ENCODE peak calls at places on chromosomes 11 and 22, in four cellular contexts. R is HCT116, A is H1, J is HepG2. O is an unnamed sample.

GRCh38 chr11:6480299-6480914 is 724 bp downstream of the ARFIP2 start:
- DNase-seq in R (no peak), A (no peak), J (no peak), O (no peak)

GRCh38 chr11:27217948-27218410 is 145.0 kb downstream of the CCDC34 start:
- DNase-seq in R (no peak), A (peak; percentile 14), J (no peak), O (no peak)

GRCh38 chr11:62880803-62881578 is at the start of gene SLC3A2:
- DNase-seq in R (peak; percentile 68), A (peak; percentile 88), J (peak; percentile 74), O (peak; percentile 71)

GRCh38 chr11:121754603-121755002 is 301.8 kb upstream of the SORL1-AS1 start:
- DNase-seq in R (no peak), A (no peak), J (no peak), O (no peak)

GRCh38 chr11:79159657-79160450 is 281.0 kb downstream of the TENM4 start:
- DNase-seq in R (no peak), A (no peak), J (no peak), O (no peak)

GRCh38 chr22:50485221-50486131 is 1.2 kb upstream of the MIOX start:
- DNase-seq in R (no peak), A (no peak), J (peak; percentile 35), O (no peak)

GRCh38 chr11:46564459-46564858 is 29.4 kb downstream of the AMBRA1 start:
- DNase-seq in R (no peak), A (no peak), J (no peak), O (no peak)

GRCh38 chr11:69642549-69642912 is 1.6 kb downstream of the CCND1 start:
- DNase-seq in R (no peak), A (no peak), J (no peak), O (no peak)

GRCh38 chr11:125376117-125376516 is 119.9 kb downstream of the FEZ1 start:
- DNase-seq in R (no peak), A (no peak), J (no peak), O (no peak)

GRCh38 chr22:50218996-50219727 is 18.4 kb downstream of the SELENOO start:
- DNase-seq in R (peak; percentile 18), A (peak; percentile 76), J (peak; percentile 32), O (no peak)

GRCh38 chr22:46010951-46011626 is 34.1 kb upstream of the WNT7B start:
- DNase-seq in R (no peak), A (no peak), J (peak; percentile 74), O (no peak)

GRCh38 chr11:94794287-94795168 is 26.4 kb downstream of the AMOTL1 start:
- DNase-seq in R (peak; percentile 82), A (no peak), J (no peak), O (no peak)

GRCh38 chr11:121933294-121933693 is 182.7 kb downstream of the BLID start:
- DNase-seq in R (no peak), A (no peak), J (no peak), O (no peak)

GRCh38 chr11:17601206-17602075 is 54.4 kb downstream of the OTOG start:
- DNase-seq in R (no peak), A (no peak), J (no peak), O (no peak)

GRCh38 chr11:39432929-39433328 is 2026.5 kb downstream of the LRRC4C start:
- DNase-seq in R (no peak), A (no peak), J (no peak), O (no peak)

GRCh38 chr11:119567667-119568582 is 145.0 kb upstream of the THY1 start:
- DNase-seq in R (no peak), A (no peak), J (no peak), O (no peak)

GRCh38 chr22:23389271-23390071 is 190.6 kb downstream of the IGLL1 start:
- DNase-seq in R (no peak), A (peak; percentile 47), J (peak; percentile 16), O (peak; percentile 20)

GRCh38 chr22:48098936-48099245 is 1336.4 kb downstream of the TBC1D22A start:
- DNase-seq in R (no peak), A (no peak), J (no peak), O (no peak)

GRCh38 chr11:95372097-95372656 is 141.2 kb upstream of the SESN3 start:
- DNase-seq in R (no peak), A (no peak), J (no peak), O (no peak)

GRCh38 chr11:111585371-111585770 is 16.9 kb upstream of the SIK2 start:
- DNase-seq in R (no peak), A (no peak), J (no peak), O (no peak)

GRCh38 chr11:125532668-125533067 is 36.6 kb upstream of the FEZ1 start:
- DNase-seq in R (no peak), A (no peak), J (no peak), O (no peak)

GRCh38 chr22:42947211-42947990 is 67.5 kb downstream of the PACSIN2 start:
- DNase-seq in R (peak; percentile 73), A (no peak), J (peak; percentile 87), O (no peak)

GRCh38 chr11:95330332-95330731 is 99.3 kb upstream of the SESN3 start:
- DNase-seq in R (no peak), A (no peak), J (no peak), O (no peak)

DNA sequence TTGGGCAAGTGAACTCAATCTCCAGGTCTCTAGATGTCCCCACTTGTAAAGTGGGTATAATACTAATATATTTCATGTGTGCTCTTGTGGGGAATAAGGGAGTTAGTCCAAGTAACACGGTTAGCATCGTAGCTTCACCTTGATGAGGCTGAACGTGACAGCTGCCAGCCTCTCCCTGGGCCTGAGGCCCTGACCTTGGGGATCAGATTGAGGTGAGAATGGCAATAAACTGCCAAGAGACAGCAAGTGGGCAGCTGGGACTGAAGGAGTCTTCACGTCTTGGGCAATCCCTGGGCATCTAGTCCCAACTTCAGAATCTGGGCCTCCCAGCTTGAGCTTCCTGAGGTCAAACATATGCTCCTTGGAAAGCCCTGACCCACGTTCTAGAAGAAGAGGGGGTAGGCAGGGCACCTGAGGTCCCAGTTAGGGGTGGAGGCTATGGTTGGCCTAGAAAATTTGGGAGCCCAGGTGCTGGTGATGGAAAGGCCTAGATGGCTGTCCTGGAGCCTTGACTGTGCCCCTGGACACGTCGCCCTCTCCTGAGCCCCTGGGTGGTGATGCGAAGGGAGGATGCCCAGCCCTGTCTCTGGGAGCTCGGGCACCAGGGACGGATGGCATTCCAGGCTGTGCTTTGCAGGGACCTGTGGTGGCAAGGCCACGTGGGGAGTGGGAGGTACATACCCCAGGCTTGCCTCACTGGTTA is 23.4 kb downstream of the ADAMTS15 start:
- DNase-seq in R (no peak), A (no peak), J (no peak), O (no peak)
- TF ChIP-seq ZNF274 in R (no peak), A (no peak), J (no peak), O (no peak)

DNA sequence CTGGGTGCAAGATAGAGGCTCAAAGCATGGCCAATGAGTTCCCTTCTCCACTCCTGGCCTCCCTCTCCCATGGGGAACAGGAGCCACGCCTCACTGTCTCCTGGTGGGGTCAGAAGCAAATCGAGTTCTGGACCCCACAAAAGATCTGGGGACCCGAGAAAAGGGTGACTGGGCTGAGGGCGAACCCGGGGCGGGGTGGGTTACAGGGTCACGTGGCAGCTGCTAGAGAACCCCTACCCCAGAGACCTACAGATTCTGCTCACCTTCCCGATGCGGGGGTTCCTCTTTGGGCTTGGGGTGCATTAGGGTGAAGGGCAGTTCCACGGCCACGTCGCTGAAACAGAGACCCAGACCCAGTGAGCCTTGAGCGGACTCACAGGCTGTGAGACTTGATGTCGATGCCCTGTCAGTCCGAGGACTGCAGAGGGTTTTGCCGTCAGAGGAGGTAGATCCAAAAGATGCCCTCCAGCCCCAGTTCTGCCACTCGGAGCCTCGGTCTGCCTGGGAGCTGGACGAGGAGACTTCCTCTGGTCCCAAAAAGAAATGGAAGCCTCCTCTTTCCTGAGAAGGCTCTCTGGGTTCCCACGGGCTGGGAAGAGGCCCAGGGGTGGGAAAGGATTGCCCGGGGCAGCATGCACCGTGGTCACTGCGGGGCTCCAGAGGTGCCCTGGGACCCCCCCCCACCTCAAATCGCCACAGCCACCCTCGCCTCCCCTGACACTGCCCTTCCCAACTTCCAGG is 28.2 kb downstream of the TPBGL start:
- DNase-seq in R (no peak), A (no peak), J (no peak), O (no peak)
- H3K36me3 ChIP-seq in R (peaks cover 2% of the 10 kb centered on the region), A (no peaks in the 10 kb centered on the region), J (peaks cover 24% of the 10 kb centered on the region), O (peaks cover 80% of the 10 kb centered on the region)

GRCh38 chr11:72493426-72494108 is 59.2 kb upstream of the CLPB start:
- DNase-seq in R (no peak), A (no peak), J (no peak), O (no peak)

GRCh38 chr11:72494109-72494429 is 59.7 kb upstream of the CLPB start:
- DNase-seq in R (no peak), A (no peak), J (no peak), O (no peak)

DNA sequence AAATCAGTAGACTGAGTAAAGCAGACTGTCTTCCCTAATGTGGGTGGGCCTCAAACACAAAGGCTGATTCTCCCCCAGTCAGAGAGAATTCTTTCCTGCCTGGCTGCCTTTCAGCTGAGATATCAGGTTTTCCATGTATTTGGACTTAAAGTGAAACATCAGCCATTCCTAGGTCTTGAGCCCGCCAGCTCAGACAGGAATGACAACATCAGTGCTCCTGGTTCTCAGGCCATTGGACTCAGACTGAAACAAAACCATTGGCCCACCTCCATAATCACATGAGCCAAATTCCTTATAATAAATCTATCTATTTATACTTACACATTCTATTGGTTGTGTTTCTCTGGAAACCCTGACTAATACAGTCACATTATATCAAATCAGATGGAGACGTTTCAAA is 56.7 kb upstream of the CLPB start:
- DNase-seq in R (no peak), A (no peak), J (no peak), O (no peak)
- TF ChIP-seq YY1 in R (no peak), A (no peak), J (no peak), O (no peak)

GRCh38 chr11:102385053-102385976 is 38.3 kb downstream of the BIRC2 start:
- DNase-seq in R (no peak), A (no peak), J (no peak), O (no peak)
- TF ChIP-seq ZNF274 in R (no peak), A (no peak), J (no peak), O (no peak)

DNA sequence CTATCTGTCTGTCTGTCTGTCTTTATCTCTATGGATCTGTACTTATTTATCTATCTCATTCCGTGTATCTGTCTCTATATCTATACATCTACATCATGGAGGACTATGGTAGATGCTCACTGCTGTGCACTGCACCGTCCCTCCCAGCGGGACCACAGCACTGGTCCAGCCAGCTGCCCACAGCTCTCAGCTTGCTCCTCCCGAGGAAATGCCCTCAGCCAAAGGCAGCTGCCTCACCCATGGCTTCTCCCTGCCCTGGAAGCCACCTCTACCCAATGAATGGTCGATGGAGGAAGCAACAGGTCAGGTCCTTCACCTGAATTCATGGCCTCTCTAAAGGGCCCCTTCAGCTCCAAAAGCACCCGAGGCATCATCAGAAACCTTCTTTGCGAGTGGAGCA is 14.7 kb upstream of the CD81 start:
- DNase-seq in R (no peak), A (no peak), J (no peak), O (no peak)
- H3K36me3 ChIP-seq in R (no peaks in the 10 kb centered on the region), A (no peaks in the 10 kb centered on the region), J (no peaks in the 10 kb centered on the region), O (no peaks in the 10 kb centered on the region)

GRCh38 chr11:60700689-60701508 is 1.5 kb downstream of the MS4A8 start:
- DNase-seq in R (peak; percentile 35), A (peak; percentile 67), J (peak; percentile 29), O (peak; percentile 46)
- TF ChIP-seq YY1 in R (no peak), A (no peak), J (no peak), O (no peak)

GRCh38 chr11:114775849-114776621 is 97.7 kb downstream of the NXPE2 start:
- DNase-seq in R (no peak), A (no peak), J (no peak), O (no peak)

GRCh38 chr11:114773541-114774338 is 95.4 kb downstream of the NXPE2 start:
- DNase-seq in R (no peak), A (no peak), J (no peak), O (peak; percentile 66)

GRCh38 chr11:114776956-114777355 is 98.6 kb downstream of the NXPE2 start:
- DNase-seq in R (no peak), A (no peak), J (no peak), O (no peak)

GRCh38 chr11:114771172-114771571 is 92.8 kb downstream of the NXPE2 start:
- DNase-seq in R (no peak), A (no peak), J (no peak), O (no peak)

GRCh38 chr11:114774599-114775365 is 96.5 kb downstream of the NXPE2 start:
- DNase-seq in R (peak; percentile 0), A (peak; percentile 86), J (peak; percentile 51), O (peak; percentile 79)
- TF ChIP-seq ZNF274 in R (no peak), A (no peak), J (no peak), O (no peak)